ENCODE peak calls at places on chromosomes 12 and 14, in four cellular contexts. Q is HepG2, W is K562, O is GM12878. P is an unnamed sample.

GRCh38 chr12:58413794-58414193 is 472.4 kb downstream of the ATP23 start:
- DNase-seq in W (no peak), Q (no peak), O (no peak), P (no peak)

GRCh38 chr12:29256598-29256997 is 107.5 kb downstream of the FAR2 start:
- DNase-seq in W (no peak), Q (no peak), O (no peak), P (no peak)

GRCh38 chr14:96235426-96235825 is 20.6 kb upstream of the BDKRB1 start:
- DNase-seq in Q (no peak), O (no peak), W (no peak), P (no peak)

GRCh38 chr14:94377866-94378470 is 10.4 kb downstream of the SERPINA1 start:
- DNase-seq in O (no peak), W (no peak), Q (no peak), P (no peak)

GRCh38 chr14:90116444-90116843 is 54.6 kb downstream of the KCNK13 start:
- DNase-seq in O (no peak), W (no peak), Q (no peak), P (no peak)

GRCh38 chr12:26730546-26731085 is 102.4 kb downstream of the ITPR2 start:
- DNase-seq in W (no peak), Q (no peak), O (no peak), P (no peak)

GRCh38 chr14:68106456-68106855 is 286.9 kb downstream of the RAD51B start:
- DNase-seq in W (no peak), O (no peak), Q (no peak), P (no peak)

GRCh38 chr12:47079894-47080724 is at the start of gene AMIGO2:
- DNase-seq in W (peak), Q (no peak), O (no peak), P (peak)

GRCh38 chr14:77059276-77059934 is 30.9 kb upstream of the IRF2BPL start:
- DNase-seq in O (no peak), Q (peak), W (peak), P (peak)

GRCh38 chr14:63328787-63329737 is 10.3 kb upstream of the GPHB5 start:
- DNase-seq in O (no peak), Q (no peak), W (no peak), P (no peak)

GRCh38 chr14:54642950-54643695 is 76.2 kb downstream of the SAMD4A start:
- DNase-seq in Q (peak), W (no peak), O (no peak), P (no peak)

GRCh38 chr14:100860556-100861187 is 34.8 kb downstream of the MEG3 start:
- DNase-seq in W (no peak), Q (no peak), O (no peak), P (no peak)

GRCh38 chr12:3158851-3159465 is 81.8 kb downstream of the TSPAN9 start:
- DNase-seq in O (no peak), Q (no peak), W (no peak), P (no peak)

GRCh38 chr12:117986705-117987469 is 18.1 kb upstream of the KSR2 start:
- DNase-seq in O (no peak), W (no peak), Q (no peak), P (no peak)

GRCh38 chr12:78392918-78393317 is 471.7 kb upstream of the SYT1 start:
- DNase-seq in W (no peak), O (no peak), Q (no peak), P (no peak)

GRCh38 chr12:96246926-96247566 is 52.9 kb downstream of the ELK3 start:
- DNase-seq in Q (no peak), O (no peak), W (no peak), P (no peak)

GRCh38 chr14:22379727-22380126 is 209.3 kb downstream of the DAD1 start:
- DNase-seq in Q (no peak), W (no peak), O (no peak), P (no peak)

GRCh38 chr12:7588703-7589329 is 76.9 kb downstream of the APOBEC1 start:
- DNase-seq in O (peak), W (peak), Q (peak), P (peak)

GRCh38 chr12:632102-632696 is 31.0 kb downstream of the NINJ2 start:
- DNase-seq in Q (peak), W (no peak), O (no peak), P (no peak)

GRCh38 chr12:46825526-46826414 is at the start of gene SLC38A4:
- DNase-seq in Q (peak), W (no peak), O (no peak), P (peak)

GRCh38 chr14:86712176-86712575 is 1182.2 kb downstream of the FLRT2 start:
- DNase-seq in W (no peak), O (no peak), Q (peak), P (no peak)

GRCh38 chr14:68945585-68946289 is 33.4 kb downstream of the ACTN1 start:
- DNase-seq in Q (peak), O (no peak), W (peak), P (no peak)

GRCh38 chr14:32224731-32225377 is 21.8 kb upstream of the RNU6-8 start:
- DNase-seq in O (no peak), W (peak), Q (peak), P (peak)

GRCh38 chr12:42884116-42884515 is 294.6 kb upstream of the PRICKLE1 start:
- DNase-seq in Q (no peak), W (no peak), O (no peak), P (no peak)

GRCh38 chr14:91891721-91892220 is 24.4 kb upstream of the TC2N start:
- DNase-seq in Q (no peak), W (no peak), O (no peak), P (no peak)

GRCh38 chr12:24972078-24972477 is 23.2 kb upstream of the BCAT1 start:
- DNase-seq in W (no peak), O (no peak), Q (no peak), P (no peak)

GRCh38 chr12:108338915-108339657 is at the start of gene CMKLR1:
- DNase-seq in W (peak), O (no peak), Q (no peak), P (no peak)

GRCh38 chr14:36516719-36517241 is 3.3 kb downstream of the NKX2-1 start:
- DNase-seq in Q (no peak), O (no peak), W (no peak), P (no peak)

GRCh38 chr14:65993996-65994395 is 492.2 kb upstream of the CCDC196 start:
- DNase-seq in O (no peak), W (no peak), Q (no peak), P (no peak)
- TF ChIP-seq FOXK2 in O (no peak), W (no peak), Q (no peak), P (no peak)

GRCh38 chr12:45671254-45671653 is 58.3 kb upstream of the ARID2 start:
- DNase-seq in O (no peak), W (no peak), Q (no peak), P (no peak)
- TF ChIP-seq FOXK2 in O (no peak), W (no peak), Q (no peak), P (no peak)

DNA sequence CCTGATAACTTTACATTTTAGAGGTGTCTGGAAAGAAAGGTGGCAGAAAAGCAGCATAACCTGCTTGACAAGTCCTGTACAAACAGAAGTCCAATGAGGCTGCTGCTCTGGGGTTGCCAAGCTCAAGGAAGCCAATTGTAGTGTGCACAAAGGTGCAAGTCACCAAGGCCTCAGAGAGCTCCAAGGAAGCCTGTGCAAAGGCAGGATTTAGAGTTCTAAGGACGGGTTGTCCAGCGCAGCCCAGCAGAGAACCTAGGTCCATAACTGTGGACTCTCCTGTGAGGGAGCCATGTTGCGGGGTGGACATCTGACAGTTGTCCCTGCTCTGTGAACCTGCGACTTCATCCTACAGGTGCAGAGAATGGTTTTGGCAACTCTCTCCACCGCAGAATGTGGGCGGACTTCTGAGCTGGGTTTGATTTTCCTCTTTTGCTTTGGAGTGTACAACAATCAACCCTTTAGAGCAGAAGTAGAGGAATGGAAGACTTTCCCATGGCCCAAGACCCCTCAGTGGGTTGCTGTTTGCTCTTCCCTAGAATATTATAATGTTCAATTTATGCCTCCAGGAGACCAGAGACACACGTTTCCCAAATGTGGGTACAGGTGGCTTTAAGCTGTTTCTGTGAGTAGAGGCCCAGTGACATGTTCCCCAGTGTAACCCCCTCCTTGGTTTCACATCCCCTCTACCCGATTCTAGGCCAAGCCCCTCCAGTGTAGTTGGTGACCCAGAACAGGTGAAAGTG is 81.0 kb downstream of the ETV6 start:
- DNase-seq in W (no peak), O (peak), Q (no peak), P (no peak)
- TF ChIP-seq FOXK2 in W (no peak), O (no peak), Q (no peak), P (no peak)

GRCh38 chr12:67661311-67662011 is 12.9 kb downstream of the DYRK2 start:
- DNase-seq in W (no peak), Q (no peak), O (no peak), P (no peak)

GRCh38 chr12:67665679-67666078 is 17.1 kb downstream of the DYRK2 start:
- DNase-seq in O (no peak), W (no peak), Q (no peak), P (no peak)

GRCh38 chr12:67666605-67667004 is 18.1 kb downstream of the DYRK2 start:
- DNase-seq in O (no peak), W (no peak), Q (no peak), P (no peak)

GRCh38 chr12:67659296-67659695 is 10.8 kb downstream of the DYRK2 start:
- DNase-seq in Q (no peak), O (no peak), W (no peak), P (no peak)

DNA sequence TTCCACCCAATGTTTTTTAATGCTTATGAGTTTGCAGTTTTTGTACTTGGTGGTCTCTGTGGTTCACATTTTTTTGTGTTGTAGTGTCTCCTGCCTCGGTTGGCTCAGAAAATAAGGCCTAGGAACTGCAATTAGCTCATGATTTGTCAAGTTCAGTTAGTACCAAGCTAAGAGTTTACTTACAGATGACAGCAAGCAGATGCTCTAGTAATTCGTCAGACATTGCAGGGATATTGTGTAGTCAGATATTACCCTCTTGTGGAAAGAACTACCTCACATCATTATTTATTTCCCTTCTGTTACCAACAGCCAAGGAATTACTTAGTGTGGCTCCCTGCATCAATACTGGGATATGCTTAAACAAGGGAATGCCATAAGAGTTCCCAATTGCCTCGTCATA is 14.6 kb downstream of the DYRK2 start:
- DNase-seq in O (no peak), W (no peak), Q (no peak), P (no peak)
- TF ChIP-seq FOXK2 in O (no peak), W (no peak), Q (no peak), P (no peak)

DNA sequence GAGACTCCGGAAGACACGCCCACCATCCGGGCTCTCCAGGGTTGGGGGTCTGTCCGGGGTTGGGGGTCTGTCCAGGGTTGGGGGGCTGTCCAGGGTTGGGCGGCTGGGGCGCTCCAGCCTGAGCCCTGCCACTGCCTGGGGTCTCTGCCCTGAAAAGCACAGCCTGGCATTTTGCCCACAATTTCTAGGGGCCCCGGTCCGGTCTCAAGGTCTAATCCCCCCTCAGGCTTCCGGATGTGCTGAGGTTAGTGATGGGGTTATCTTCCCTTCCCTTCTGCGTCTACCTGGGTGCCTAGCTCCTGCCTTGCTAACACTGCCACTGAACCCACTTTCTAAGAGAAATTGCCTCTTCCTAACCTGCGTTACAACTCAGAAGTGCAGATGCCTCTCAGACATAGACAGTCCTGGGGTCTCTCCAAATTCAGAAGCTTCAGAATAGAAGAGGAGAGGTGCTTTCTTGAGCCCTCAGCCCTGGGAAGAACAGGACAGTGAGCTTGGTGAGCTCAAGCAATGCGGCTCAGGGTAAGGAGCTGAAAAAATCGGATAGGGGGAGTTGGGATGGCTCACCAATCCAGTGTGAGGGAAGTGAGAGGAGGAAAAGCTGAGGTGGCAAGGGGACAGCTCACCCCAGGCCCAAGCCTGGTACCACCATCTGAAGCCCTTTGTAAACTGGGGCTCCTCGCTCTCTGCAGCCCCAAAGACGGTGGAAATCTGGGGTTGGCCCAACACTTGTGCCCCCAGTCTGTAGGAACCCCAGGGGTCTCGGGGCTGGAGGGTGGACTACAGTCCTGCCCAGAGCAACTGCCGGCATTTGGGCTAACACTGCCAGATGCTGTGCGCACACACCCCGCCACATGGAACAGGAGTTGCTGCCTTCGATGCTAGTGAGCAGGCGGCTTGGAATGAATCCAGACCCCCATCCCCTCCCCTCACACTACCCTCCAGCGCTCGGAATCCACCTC is 5.6 kb downstream of the LHX5 start:
- DNase-seq in Q (no peak), O (no peak), W (no peak), P (no peak)
- TF ChIP-seq FOXK2 in Q (no peak), O (no peak), W (no peak), P (no peak)

GRCh38 chr14:70422538-70422937 is 5.6 kb upstream of the SYNJ2BP start:
- DNase-seq in W (no peak), O (no peak), Q (no peak), P (no peak)

DNA sequence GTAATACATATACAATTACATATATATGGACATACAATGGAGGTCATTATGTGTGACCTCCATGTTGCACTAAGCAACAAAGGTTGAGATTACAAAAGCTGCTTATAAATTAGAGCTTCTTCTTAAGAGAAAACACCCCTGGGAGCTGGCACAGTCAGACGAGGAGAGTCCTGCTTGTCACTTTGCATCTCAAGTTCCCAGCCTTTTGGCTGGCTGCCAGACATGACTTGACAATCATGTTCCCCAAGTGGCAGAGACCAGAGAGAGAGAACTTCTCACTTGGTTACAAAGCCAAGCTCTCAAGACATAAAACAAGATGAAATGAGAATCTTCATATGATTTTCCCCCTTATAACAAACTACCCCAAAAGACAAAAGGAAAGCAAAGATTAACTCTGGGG is 8.5 kb upstream of the SYNJ2BP start:
- DNase-seq in O (no peak), Q (no peak), W (no peak), P (no peak)
- TF ChIP-seq FOXK2 in O (no peak), Q (no peak), W (no peak), P (no peak)

DNA sequence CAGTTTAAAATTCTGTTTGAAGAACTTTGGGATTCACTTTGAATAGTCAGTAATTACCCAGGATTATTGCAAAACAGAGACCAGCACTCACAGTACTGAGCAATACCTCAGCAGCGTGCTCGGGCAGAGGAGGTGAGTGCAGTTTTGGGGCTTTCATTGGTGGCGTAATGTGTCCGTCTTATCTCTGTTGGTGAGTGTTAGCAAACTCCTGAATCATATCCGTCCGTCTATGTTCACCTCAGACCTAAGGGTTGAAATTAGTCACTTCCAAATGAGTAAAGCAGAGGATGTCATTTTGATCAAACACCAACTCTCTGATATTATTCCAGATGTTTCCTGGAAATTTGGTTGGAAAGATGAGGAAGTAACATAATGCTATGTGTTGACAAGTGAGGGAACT is 82.8 kb downstream of the BORCS5 start:
- DNase-seq in W (no peak), O (no peak), Q (peak), P (no peak)
- TF ChIP-seq FOXK2 in W (no peak), O (no peak), Q (no peak), P (no peak)

DNA sequence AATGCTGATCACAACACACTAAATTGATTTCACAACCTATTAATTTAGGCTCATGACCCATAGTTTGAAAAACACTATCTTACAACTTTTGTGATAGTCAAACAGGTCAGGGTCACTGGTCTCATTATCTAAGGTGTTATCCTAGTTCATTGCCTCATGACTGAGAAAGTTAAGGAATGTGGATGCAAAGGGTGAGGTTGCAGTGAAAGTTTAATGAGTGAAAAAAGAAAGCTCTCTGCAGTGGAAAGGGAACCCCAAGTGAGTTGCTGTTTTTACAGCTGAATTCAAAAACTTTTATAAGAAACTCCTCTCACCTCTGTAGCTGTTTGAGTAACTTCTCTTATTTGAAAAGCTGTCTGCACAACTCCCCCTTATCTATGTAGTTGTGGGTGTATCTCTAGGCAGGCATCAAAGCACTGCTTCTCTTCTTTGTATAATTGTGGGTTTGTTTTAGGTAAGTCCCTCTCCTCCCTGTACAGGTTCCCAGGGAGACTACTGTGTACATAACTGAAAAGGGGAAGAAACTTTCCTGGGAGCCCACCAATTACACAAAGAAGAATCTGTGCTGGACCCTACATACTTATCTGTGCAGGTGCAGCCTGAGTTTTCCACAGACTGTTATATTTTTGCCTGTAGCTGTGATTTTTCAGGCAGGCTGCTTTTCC is 18.9 kb downstream of the DNAL1 start:
- DNase-seq in W (no peak), O (peak), Q (peak), P (no peak)
- TF ChIP-seq FOXK2 in W (no peak), O (no peak), Q (no peak), P (no peak)